ENCODE peak calls at places on chromosomes 11 and 22, in five cellular contexts. S is adrenal gland; N is GM12865; U is effector memory CD4-positive, alpha-beta T cell; D is mesendoderm. T is an unnamed sample.

GRCh38 chr22:49156662-49157285 is 670.9 kb downstream of the BRD1 start:
- DNase-seq in N (no peak), S (no peak), D (no peak), U (no peak), T (no peak)

GRCh38 chr22:33923660-33924246 is 3.5 kb upstream of the LARGE1 start:
- DNase-seq in N (peak), D (peak), U (no peak), S (peak), T (peak)

GRCh38 chr11:102220728-102221467 is 96.4 kb upstream of the BIRC3 start:
- DNase-seq in N (no peak), U (no peak), D (no peak), S (no peak), T (no peak)

GRCh38 chr11:73388241-73389133 is 12.3 kb downstream of the RELT start:
- DNase-seq in N (no peak), S (peak), D (peak), U (no peak), T (no peak)

GRCh38 chr22:25970348-25970995 is 198.8 kb upstream of the SEZ6L start:
- DNase-seq in N (peak), U (no peak), S (peak), D (peak), T (peak)

GRCh38 chr11:27088353-27088752 is 47.7 kb downstream of the BBOX1 start:
- DNase-seq in D (no peak), U (no peak), N (no peak), S (no peak), T (no peak)

GRCh38 chr11:115066111-115066660 is 387.9 kb downstream of the NXPE2 start:
- DNase-seq in N (no peak), S (no peak), D (no peak), U (no peak), T (no peak)

GRCh38 chr11:84564180-84564866 is 1062.8 kb downstream of the DLG2 start:
- DNase-seq in N (peak), U (no peak), S (peak), D (peak), T (no peak)

GRCh38 chr11:75969626-75970308 is 154.8 kb downstream of the UVRAG start:
- DNase-seq in D (no peak), U (no peak), N (no peak), S (no peak), T (no peak)

GRCh38 chr11:75262961-75263852 is 22.6 kb downstream of the TPBGL start:
- DNase-seq in D (no peak), U (no peak), N (no peak), S (no peak), T (no peak)

GRCh38 chr11:126149759-126150236 is 61.7 kb downstream of the RPUSD4 start:
- DNase-seq in N (no peak), S (no peak), D (no peak), U (no peak), T (no peak)

GRCh38 chr22:20298803-20299735 is 20.8 kb downstream of the DGCR6L start:
- DNase-seq in U (peak), N (peak), S (peak), D (peak), T (peak)

GRCh38 chr22:42560781-42561180 is 7.0 kb downstream of the SERHL2 start:
- DNase-seq in N (peak), S (peak), U (no peak), D (peak), T (no peak)

GRCh38 chr11:97269527-97269926 is 879.7 kb downstream of the JRKL start:
- DNase-seq in S (no peak), D (peak), N (peak), U (no peak), T (no peak)

GRCh38 chr11:102810943-102811528 is 13.1 kb upstream of the MMP1 start:
- DNase-seq in S (no peak), N (no peak), U (no peak), D (peak), T (no peak)

GRCh38 chr11:94801866-94802460 is 33.8 kb downstream of the AMOTL1 start:
- DNase-seq in D (no peak), U (no peak), S (no peak), N (no peak), T (no peak)

GRCh38 chr22:26669060-26669481 is 11.7 kb downstream of the MIAT start:
- DNase-seq in N (peak), S (peak), D (peak), U (no peak), T (peak)

GRCh38 chr11:50186146-50186545 is 153.5 kb downstream of the OR4C45 start:
- DNase-seq in S (no peak), D (no peak), U (no peak), N (no peak), T (no peak)

GRCh38 chr11:120303004-120303637 is 22.0 kb upstream of the TLCD5 start:
- DNase-seq in S (peak), N (peak), D (peak), U (peak), T (no peak)

GRCh38 chr11:65894034-65894591 is 3.6 kb downstream of the CCDC85B start:
- DNase-seq in U (no peak), N (peak), S (no peak), D (no peak), T (peak)

GRCh38 chr11:78586452-78587046 is 11.9 kb upstream of the NARS2 start:
- DNase-seq in S (no peak), N (peak), D (peak), U (no peak), T (no peak)

GRCh38 chr11:68340784-68341556 is 28.6 kb downstream of the LRP5 start:
- DNase-seq in N (peak), S (no peak), D (no peak), U (no peak), T (no peak)

GRCh38 chr11:13826505-13827278 is 135.8 kb upstream of the SPON1 start:
- DNase-seq in S (no peak), U (no peak), N (no peak), D (no peak), T (no peak)

DNA sequence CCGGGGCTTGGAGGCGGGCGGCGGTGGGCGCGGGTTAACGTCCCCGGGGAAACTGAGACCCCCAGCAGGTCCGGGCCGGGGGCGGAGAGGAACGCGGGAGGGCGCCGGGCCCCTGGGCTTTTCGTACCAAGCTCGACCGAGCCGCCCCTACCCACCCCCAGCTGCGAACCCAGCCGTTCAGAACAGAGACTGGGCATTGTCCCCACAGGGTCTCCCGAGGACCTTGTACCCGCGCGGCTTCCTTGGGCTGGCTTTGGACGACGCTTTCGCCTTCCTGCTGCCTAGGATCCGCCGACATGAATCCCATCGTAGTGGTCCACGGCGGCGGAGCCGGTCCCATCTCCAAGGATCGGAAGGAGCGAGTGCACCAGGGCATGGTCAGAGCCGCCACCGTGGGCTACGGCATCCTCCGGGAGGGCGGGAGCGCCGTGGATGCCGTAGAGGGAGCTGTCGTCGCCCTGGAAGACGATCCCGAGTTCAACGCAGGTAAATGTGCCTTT is 484 bp downstream of the ASRGL1 start:
- DNase-seq in D (peak), U (no peak), S (peak), N (peak), T (peak)
- H3K4me3 ChIP-seq in D (peak), U (peak), S (no peak), N (peak), T (peak)

DNA sequence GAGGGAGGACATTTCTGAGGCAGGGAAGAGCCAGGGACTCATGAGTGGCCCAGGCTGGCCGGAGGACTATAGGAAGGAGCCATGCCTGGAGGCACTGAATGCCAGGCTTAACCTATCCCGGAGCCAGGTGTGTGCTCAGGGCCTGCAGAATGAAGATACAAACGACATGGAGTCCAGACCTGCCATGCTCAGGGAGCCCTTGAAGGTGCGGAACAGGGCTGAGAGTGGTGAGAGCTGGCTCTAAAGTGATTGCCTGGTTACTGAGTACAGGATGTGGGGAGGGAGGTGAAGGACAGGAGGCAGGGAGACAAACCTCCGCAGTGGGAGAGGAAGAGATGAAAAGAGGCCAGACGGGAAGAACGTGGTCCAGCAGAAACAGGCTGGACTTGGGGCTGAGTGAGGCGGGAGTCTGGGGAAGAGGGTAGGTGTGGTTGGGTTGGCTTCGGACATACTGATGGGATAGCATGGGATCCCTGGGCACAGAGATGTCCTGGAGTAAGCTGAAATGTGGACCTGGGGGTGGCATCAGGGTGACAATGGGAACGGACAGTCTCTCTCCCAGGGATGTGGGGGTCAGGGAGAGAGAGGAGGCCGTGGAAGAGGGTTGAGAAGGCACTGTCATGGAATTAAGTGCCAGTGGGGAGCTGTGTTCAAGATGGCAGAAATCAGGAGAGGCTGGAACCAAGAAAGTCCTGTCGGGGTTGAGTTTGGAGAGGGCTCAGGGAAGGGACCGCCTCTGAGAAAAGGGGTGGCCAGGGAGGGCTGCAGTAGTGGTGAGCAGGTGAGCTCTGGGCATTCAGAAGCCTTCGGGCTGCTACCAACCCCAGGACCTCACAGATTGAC is 1.5 kb upstream of the ANKRD13D start:
- DNase-seq in U (no peak), N (no peak), S (no peak), D (no peak), T (peak)
- H3K4me3 ChIP-seq in U (peak), N (peak), S (no peak), D (no peak), T (peak)

DNA sequence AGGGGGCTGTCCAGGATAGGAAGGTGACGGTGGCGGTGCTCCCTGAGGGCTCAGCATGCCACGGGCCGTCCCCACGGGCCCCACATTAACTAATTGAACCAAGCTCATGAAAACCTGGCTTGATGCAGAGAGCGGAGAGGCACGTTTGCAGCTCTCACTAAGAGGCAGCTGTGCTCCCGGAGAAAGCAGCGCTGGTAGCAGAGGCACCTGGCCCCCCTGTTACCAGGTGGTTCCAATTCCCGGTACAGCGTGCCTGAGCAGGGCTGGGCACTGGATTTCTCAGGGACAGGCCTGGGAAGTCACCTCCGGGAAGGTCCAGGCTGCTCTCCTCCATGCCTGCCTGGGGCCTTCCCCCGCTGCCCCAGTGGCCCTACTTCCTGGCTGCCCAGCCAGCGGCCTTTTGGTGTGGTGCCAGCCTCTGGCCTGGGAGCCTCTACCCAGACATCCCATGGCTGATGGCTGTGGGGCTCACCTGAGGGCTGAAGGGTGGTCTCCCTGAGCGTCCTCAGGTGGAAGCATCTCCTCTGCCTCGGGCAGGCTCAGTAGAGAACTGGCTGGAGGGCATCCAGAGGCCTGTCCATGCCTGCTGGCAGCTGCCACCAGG is 1.2 kb downstream of the KCNQ1 start:
- DNase-seq in S (peak), N (no peak), U (no peak), D (no peak), T (no peak)
- H3K4me3 ChIP-seq in S (peak), N (no peak), U (peak), D (no peak), T (no peak)

GRCh38 chr11:129813216-129813791 is 2.3 kb upstream of the TMEM45B start:
- DNase-seq in U (no peak), N (no peak), D (no peak), S (no peak), T (no peak)

GRCh38 chr11:129819237-129819636 is 3.6 kb downstream of the TMEM45B start:
- DNase-seq in D (no peak), U (no peak), N (no peak), S (no peak), T (no peak)

GRCh38 chr11:129814244-129814992 is 1.2 kb upstream of the TMEM45B start:
- DNase-seq in S (no peak), U (peak), D (peak), N (no peak), T (no peak)

GRCh38 chr11:129815596-129816461 is at the start of gene TMEM45B:
- DNase-seq in D (peak), S (no peak), U (no peak), N (no peak), T (no peak)

GRCh38 chr11:129817282-129818051 is 1.8 kb downstream of the TMEM45B start:
- DNase-seq in S (no peak), N (no peak), D (no peak), U (no peak), T (no peak)
- H3K4me3 ChIP-seq in S (no peak), N (no peak), D (no peak), U (no peak), T (no peak)

GRCh38 chr11:64659417-64660144 is 63.4 kb downstream of the NRXN2 start:
- DNase-seq in S (no peak), N (no peak), U (no peak), D (peak), T (peak)
- H3K4me3 ChIP-seq in S (no peak), N (no peak), U (no peak), D (no peak), T (no peak)

GRCh38 chr11:11502303-11502828 is 119.4 kb downstream of the GALNT18 start:
- DNase-seq in N (no peak), S (no peak), U (no peak), D (no peak), T (no peak)
- H3K4me3 ChIP-seq in N (no peak), S (no peak), U (no peak), D (no peak), T (no peak)

GRCh38 chr22:31327786-31328544 is 18.2 kb downstream of the PATZ1 start:
- DNase-seq in N (no peak), U (no peak), D (peak), S (no peak), T (no peak)

GRCh38 chr22:31328545-31328960 is 17.6 kb downstream of the PATZ1 start:
- DNase-seq in D (no peak), N (no peak), U (no peak), S (no peak), T (no peak)

GRCh38 chr22:31329029-31329428 is 17.1 kb downstream of the PATZ1 start:
- DNase-seq in N (no peak), S (no peak), U (no peak), D (no peak), T (no peak)

GRCh38 chr22:31332010-31332409 is 14.1 kb downstream of the PATZ1 start:
- DNase-seq in S (no peak), U (no peak), N (no peak), D (no peak), T (no peak)

DNA sequence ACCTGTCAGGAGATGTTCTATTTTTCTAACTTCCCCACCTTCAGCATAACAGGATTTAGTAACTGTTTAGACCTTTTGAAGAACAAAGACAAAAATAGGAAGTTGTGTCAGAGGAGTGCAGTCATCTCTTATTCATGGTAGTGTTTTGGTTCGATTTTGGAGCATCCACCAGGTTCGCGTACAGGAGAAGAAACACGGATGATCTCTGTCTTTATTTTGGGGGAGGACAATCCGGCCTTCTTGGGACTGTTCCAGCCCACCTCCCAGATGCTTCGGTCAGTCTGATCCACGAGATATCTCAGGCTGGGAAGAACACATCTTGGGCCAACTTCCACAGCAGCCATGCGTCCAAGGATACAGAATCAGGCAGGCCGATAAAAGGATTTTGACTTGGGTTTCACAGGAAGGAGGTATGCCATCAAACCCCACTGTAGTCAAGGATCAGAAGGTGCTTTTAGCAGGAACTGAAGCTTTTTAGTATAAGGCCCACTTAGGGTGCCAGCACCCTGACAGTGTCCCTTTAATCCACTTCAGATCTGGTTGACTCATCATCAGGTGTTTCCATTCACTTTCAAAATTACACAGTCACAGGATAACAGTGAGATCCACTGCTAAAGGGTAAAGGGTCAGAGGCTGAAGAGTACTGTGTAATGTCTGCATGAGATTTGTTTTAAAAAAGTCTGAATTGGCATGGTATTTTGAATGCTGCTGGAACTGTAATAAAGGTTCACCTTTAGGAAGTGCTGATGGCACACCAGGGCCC is 16.5 kb downstream of the PATZ1 start:
- DNase-seq in N (no peak), U (no peak), D (no peak), S (no peak), T (no peak)
- H3K4me3 ChIP-seq in N (no peak), U (no peak), D (no peak), S (no peak), T (no peak)

T was measured in SJSA1.